ENCODE peak calls at places on chromosomes 1 and 21, in nine cellular contexts. One of them, this sample, is unnamed.

GRCh38 chr1:202575906-202576653 is 134.2 kb downstream of the SYT2 start:
- DNase-seq in activated CD8-positive, alpha-beta memory T cell treated with anti-CD3 and anti-CD28 coated beads, Interleukin-2, amount 50 U/mL, for 48 hours: no peak
- DNase-seq in hepatocyte: no peak
- DNase-seq in nephron progenitor cell: no peak
- DNase-seq in hypothalamus: no peak
- DNase-seq in progenitor cell of endocrine pancreas: no peak
- DNase-seq in endothelial cell: no peak
- DNase-seq in KBM-7: no peak
- DNase-seq in transverse colon: no peak
- DNase-seq in this sample: no peak

GRCh38 chr1:3335754-3336640 is 118.5 kb upstream of the ARHGEF16 start:
- DNase-seq in hypothalamus: no peak
- DNase-seq in transverse colon: no peak
- DNase-seq in endothelial cell: no peak
- DNase-seq in activated CD8-positive, alpha-beta memory T cell treated with anti-CD3 and anti-CD28 coated beads, Interleukin-2, amount 50 U/mL, for 48 hours: no peak
- DNase-seq in progenitor cell of endocrine pancreas: no peak
- DNase-seq in KBM-7: no peak
- DNase-seq in nephron progenitor cell: no peak
- DNase-seq in hepatocyte: no peak
- DNase-seq in this sample: no peak

GRCh38 chr1:177185209-177185608 is 14.5 kb downstream of the BRINP2 start:
- DNase-seq in endothelial cell: peak
- DNase-seq in hepatocyte: no peak
- DNase-seq in progenitor cell of endocrine pancreas: no peak
- DNase-seq in activated CD8-positive, alpha-beta memory T cell treated with anti-CD3 and anti-CD28 coated beads, Interleukin-2, amount 50 U/mL, for 48 hours: no peak
- DNase-seq in hypothalamus: no peak
- DNase-seq in transverse colon: no peak
- DNase-seq in KBM-7: peak
- DNase-seq in nephron progenitor cell: no peak
- DNase-seq in this sample: no peak

GRCh38 chr1:14969006-14969405 is 184.5 kb upstream of the TMEM51 start:
- DNase-seq in KBM-7: peak
- DNase-seq in transverse colon: no peak
- DNase-seq in progenitor cell of endocrine pancreas: no peak
- DNase-seq in hypothalamus: no peak
- DNase-seq in nephron progenitor cell: no peak
- DNase-seq in activated CD8-positive, alpha-beta memory T cell treated with anti-CD3 and anti-CD28 coated beads, Interleukin-2, amount 50 U/mL, for 48 hours: peak
- DNase-seq in endothelial cell: no peak
- DNase-seq in hepatocyte: no peak
- DNase-seq in this sample: no peak

GRCh38 chr1:38005195-38006007 is at the start of gene FHL3:
- DNase-seq in nephron progenitor cell: peak
- DNase-seq in progenitor cell of endocrine pancreas: peak
- DNase-seq in endothelial cell: peak
- DNase-seq in hypothalamus: no peak
- DNase-seq in transverse colon: peak
- DNase-seq in KBM-7: no peak
- DNase-seq in hepatocyte: peak
- DNase-seq in activated CD8-positive, alpha-beta memory T cell treated with anti-CD3 and anti-CD28 coated beads, Interleukin-2, amount 50 U/mL, for 48 hours: peak
- DNase-seq in this sample: peak

GRCh38 chr21:39065912-39066311 is 117.3 kb downstream of the PSMG1 start:
- DNase-seq in transverse colon: no peak
- DNase-seq in hepatocyte: no peak
- DNase-seq in activated CD8-positive, alpha-beta memory T cell treated with anti-CD3 and anti-CD28 coated beads, Interleukin-2, amount 50 U/mL, for 48 hours: no peak
- DNase-seq in nephron progenitor cell: no peak
- DNase-seq in progenitor cell of endocrine pancreas: no peak
- DNase-seq in hypothalamus: no peak
- DNase-seq in KBM-7: no peak
- DNase-seq in endothelial cell: no peak
- DNase-seq in this sample: no peak

GRCh38 chr1:90510143-90510542 is 207.0 kb downstream of the BARHL2 start:
- DNase-seq in endothelial cell: no peak
- DNase-seq in hepatocyte: no peak
- DNase-seq in activated CD8-positive, alpha-beta memory T cell treated with anti-CD3 and anti-CD28 coated beads, Interleukin-2, amount 50 U/mL, for 48 hours: no peak
- DNase-seq in KBM-7: no peak
- DNase-seq in transverse colon: no peak
- DNase-seq in nephron progenitor cell: no peak
- DNase-seq in progenitor cell of endocrine pancreas: no peak
- DNase-seq in hypothalamus: no peak
- DNase-seq in this sample: no peak

GRCh38 chr1:209542585-209542984 is 40.9 kb upstream of the CAMK1G start:
- DNase-seq in transverse colon: no peak
- DNase-seq in progenitor cell of endocrine pancreas: no peak
- DNase-seq in hepatocyte: no peak
- DNase-seq in KBM-7: no peak
- DNase-seq in nephron progenitor cell: no peak
- DNase-seq in hypothalamus: no peak
- DNase-seq in endothelial cell: no peak
- DNase-seq in activated CD8-positive, alpha-beta memory T cell treated with anti-CD3 and anti-CD28 coated beads, Interleukin-2, amount 50 U/mL, for 48 hours: no peak
- DNase-seq in this sample: no peak